ENCODE peak calls at places on chromosomes 12 and 14, in six cellular contexts. N is lower lobe of right lung; C is C1 segment of cervical spinal cord; S is stimulated activated CD8-positive, alpha-beta memory T cell treated with anti-CD3 and anti-CD28 coated beads, Interleukin-2, amount 100 ng/mL, for 1 hour; P is activated naive CD4-positive, alpha-beta T cell; M is nephron progenitor cell. F is an unnamed sample.
A peak's percentile ranks its signal among the peaks of the same experiment; 100 is the strongest.

GRCh38 chr14:99246536-99247083 is 25.4 kb downstream of the BCL11B start:
- DNase-seq in N (peak; percentile 19), C (no peak), S (no peak), P (peak; percentile 55), M (no peak), F (no peak)

GRCh38 chr12:104410786-104411185 is 46.0 kb upstream of the CHST11 start:
- DNase-seq in N (no peak), C (no peak), S (no peak), P (no peak), M (no peak), F (no peak)

GRCh38 chr12:89450922-89451321 is 73.7 kb downstream of the GALNT4 start:
- DNase-seq in N (no peak), C (no peak), S (no peak), P (no peak), M (no peak), F (no peak)

GRCh38 chr12:12558291-12558690 is 4.4 kb downstream of the DUSP16 start:
- DNase-seq in N (no peak), C (no peak), S (no peak), P (no peak), M (no peak), F (no peak)

GRCh38 chr14:102264775-102265174 is 40.2 kb downstream of the MOK start:
- DNase-seq in N (no peak), C (no peak), S (no peak), P (no peak), M (no peak), F (peak; percentile 63)

GRCh38 chr14:72975776-72976175 is 49.5 kb downstream of the DCAF4 start:
- DNase-seq in N (no peak), C (no peak), S (no peak), P (no peak), M (no peak), F (no peak)

GRCh38 chr14:61528591-61529021 is 166.7 kb upstream of the HIF1A start:
- DNase-seq in N (no peak), C (no peak), S (no peak), P (no peak), M (no peak), F (no peak)

GRCh38 chr14:60563113-60563512 is 54.2 kb downstream of the SIX6 start:
- DNase-seq in N (no peak), C (no peak), S (no peak), P (no peak), M (no peak), F (no peak)

GRCh38 chr14:105844810-105845724 is 318.7 kb downstream of the TMEM121 start:
- DNase-seq in N (no peak), C (no peak), S (no peak), P (no peak), M (no peak), F (peak; percentile 32)